ENCODE peak calls at places on chromosome 6, in eight cellular contexts. One of them, this sample, is unnamed.

GRCh38 chr6:15879372-15880261 is 216.8 kb upstream of the DTNBP1 start:
- DNase-seq in mesenchymal stem cell: peak; percentile 88
- DNase-seq in mesendoderm: no peak
- DNase-seq in upper lobe of left lung: peak; percentile 39
- DNase-seq in aorta: peak; percentile 82
- DNase-seq in GM23248: peak; percentile 86
- DNase-seq in H1: no peak
- DNase-seq in lung: peak; percentile 45
- DNase-seq in this sample: peak; percentile 52

GRCh38 chr6:13251242-13251641 is 77.1 kb downstream of the TBC1D7 start:
- DNase-seq in mesenchymal stem cell: no peak
- DNase-seq in mesendoderm: no peak
- DNase-seq in upper lobe of left lung: no peak
- DNase-seq in aorta: no peak
- DNase-seq in GM23248: no peak
- DNase-seq in H1: no peak
- DNase-seq in lung: no peak
- DNase-seq in this sample: no peak

GRCh38 chr6:23329091-23329490 is 759.7 kb downstream of the HDGFL1 start:
- DNase-seq in mesenchymal stem cell: no peak
- DNase-seq in mesendoderm: no peak
- DNase-seq in upper lobe of left lung: no peak
- DNase-seq in aorta: no peak
- DNase-seq in GM23248: no peak
- DNase-seq in H1: no peak
- DNase-seq in lung: no peak
- DNase-seq in this sample: no peak

GRCh38 chr6:89941847-89942497 is 47.7 kb downstream of the GJA10 start:
- DNase-seq in mesenchymal stem cell: no peak
- DNase-seq in mesendoderm: no peak
- DNase-seq in upper lobe of left lung: no peak
- DNase-seq in aorta: no peak
- DNase-seq in GM23248: no peak
- DNase-seq in H1: no peak
- DNase-seq in lung: no peak
- DNase-seq in this sample: no peak

GRCh38 chr6:77368660-77369313 is 94.5 kb downstream of the HTR1B start:
- DNase-seq in mesenchymal stem cell: peak; percentile 68
- DNase-seq in mesendoderm: peak; percentile 68
- DNase-seq in upper lobe of left lung: peak; percentile 45
- DNase-seq in aorta: peak; percentile 73
- DNase-seq in GM23248: peak; percentile 60
- DNase-seq in H1: peak; percentile 15
- DNase-seq in lung: peak; percentile 44
- DNase-seq in this sample: peak; percentile 45

GRCh38 chr6:30960907-30961673 is 20.3 kb downstream of the MUCL3 start:
- DNase-seq in mesenchymal stem cell: peak; percentile 9
- DNase-seq in mesendoderm: no peak
- DNase-seq in upper lobe of left lung: peak; percentile 73
- DNase-seq in aorta: no peak
- DNase-seq in GM23248: peak; percentile 67
- DNase-seq in H1: no peak
- DNase-seq in lung: peak; percentile 44
- DNase-seq in this sample: no peak

GRCh38 chr6:30839666-30840065 is 44.7 kb upstream of the DDR1 start:
- DNase-seq in mesenchymal stem cell: no peak
- DNase-seq in mesendoderm: no peak
- DNase-seq in upper lobe of left lung: no peak
- DNase-seq in aorta: no peak
- DNase-seq in GM23248: no peak
- DNase-seq in H1: no peak
- DNase-seq in lung: no peak
- DNase-seq in this sample: no peak

GRCh38 chr6:124962617-124963415 is 579 bp downstream of the RNF217 start:
- DNase-seq in mesenchymal stem cell: peak; percentile 64
- DNase-seq in mesendoderm: peak; percentile 75
- DNase-seq in upper lobe of left lung: peak; percentile 61
- DNase-seq in aorta: peak; percentile 84
- DNase-seq in GM23248: peak; percentile 65
- DNase-seq in H1: no peak
- DNase-seq in lung: peak; percentile 48
- DNase-seq in this sample: peak; percentile 37

GRCh38 chr6:169158182-169158573 is 95.5 kb downstream of the THBS2 start:
- DNase-seq in mesenchymal stem cell: no peak
- DNase-seq in mesendoderm: no peak
- DNase-seq in upper lobe of left lung: no peak
- DNase-seq in aorta: peak; percentile 90
- DNase-seq in GM23248: peak; percentile 55
- DNase-seq in H1: no peak
- DNase-seq in lung: peak; percentile 29
- DNase-seq in this sample: no peak

GRCh38 chr6:53888931-53889330 is 94.1 kb downstream of the LRRC1 start:
- DNase-seq in mesenchymal stem cell: peak; percentile 49
- DNase-seq in mesendoderm: no peak
- DNase-seq in upper lobe of left lung: no peak
- DNase-seq in aorta: no peak
- DNase-seq in GM23248: peak; percentile 51
- DNase-seq in H1: no peak
- DNase-seq in lung: no peak
- DNase-seq in this sample: no peak

GRCh38 chr6:107416179-107416578 is 43.2 kb downstream of the PDSS2 start:
- DNase-seq in mesenchymal stem cell: no peak
- DNase-seq in mesendoderm: no peak
- DNase-seq in upper lobe of left lung: no peak
- DNase-seq in aorta: no peak
- DNase-seq in GM23248: no peak
- DNase-seq in H1: no peak
- DNase-seq in lung: no peak
- DNase-seq in this sample: no peak

GRCh38 chr6:56802570-56802969 is 152.3 kb upstream of the BEND6 start:
- DNase-seq in mesenchymal stem cell: peak; percentile 80
- DNase-seq in mesendoderm: no peak
- DNase-seq in upper lobe of left lung: no peak
- DNase-seq in aorta: no peak
- DNase-seq in GM23248: peak; percentile 46
- DNase-seq in H1: no peak
- DNase-seq in lung: no peak
- DNase-seq in this sample: no peak

GRCh38 chr6:36615018-36615761 is 21.0 kb downstream of the SRSF3 start:
- DNase-seq in mesenchymal stem cell: peak; percentile 80
- DNase-seq in mesendoderm: peak; percentile 74
- DNase-seq in upper lobe of left lung: peak; percentile 49
- DNase-seq in aorta: no peak
- DNase-seq in GM23248: peak; percentile 84
- DNase-seq in H1: no peak
- DNase-seq in lung: no peak
- DNase-seq in this sample: peak; percentile 54

GRCh38 chr6:150345786-150346185 is 23.0 kb upstream of the IYD start:
- DNase-seq in mesenchymal stem cell: no peak
- DNase-seq in mesendoderm: no peak
- DNase-seq in upper lobe of left lung: no peak
- DNase-seq in aorta: no peak
- DNase-seq in GM23248: peak; percentile 67
- DNase-seq in H1: no peak
- DNase-seq in lung: no peak
- DNase-seq in this sample: no peak

GRCh38 chr6:126123226-126123625 is 136.9 kb downstream of the TRMT11 start:
- DNase-seq in mesenchymal stem cell: peak; percentile 60
- DNase-seq in mesendoderm: peak; percentile 93
- DNase-seq in upper lobe of left lung: no peak
- DNase-seq in aorta: no peak
- DNase-seq in GM23248: no peak
- DNase-seq in H1: no peak
- DNase-seq in lung: no peak
- DNase-seq in this sample: no peak

GRCh38 chr6:33689148-33689494 is 22.4 kb downstream of the UQCC2 start:
- DNase-seq in mesenchymal stem cell: no peak
- DNase-seq in mesendoderm: no peak
- DNase-seq in upper lobe of left lung: no peak
- DNase-seq in aorta: no peak
- DNase-seq in GM23248: no peak
- DNase-seq in H1: no peak
- DNase-seq in lung: no peak
- DNase-seq in this sample: no peak

GRCh38 chr6:28922841-28923317 is 906 bp downstream of the TRIM27 start:
- DNase-seq in mesenchymal stem cell: peak; percentile 59
- DNase-seq in mesendoderm: peak; percentile 50
- DNase-seq in upper lobe of left lung: peak; percentile 48
- DNase-seq in aorta: no peak
- DNase-seq in GM23248: peak; percentile 70
- DNase-seq in H1: no peak
- DNase-seq in lung: peak; percentile 58
- DNase-seq in this sample: peak; percentile 47

GRCh38 chr6:56573142-56573541 is 69.5 kb downstream of the DST start:
- DNase-seq in mesenchymal stem cell: no peak
- DNase-seq in mesendoderm: no peak
- DNase-seq in upper lobe of left lung: no peak
- DNase-seq in aorta: no peak
- DNase-seq in GM23248: no peak
- DNase-seq in H1: no peak
- DNase-seq in lung: no peak
- DNase-seq in this sample: no peak

DNA sequence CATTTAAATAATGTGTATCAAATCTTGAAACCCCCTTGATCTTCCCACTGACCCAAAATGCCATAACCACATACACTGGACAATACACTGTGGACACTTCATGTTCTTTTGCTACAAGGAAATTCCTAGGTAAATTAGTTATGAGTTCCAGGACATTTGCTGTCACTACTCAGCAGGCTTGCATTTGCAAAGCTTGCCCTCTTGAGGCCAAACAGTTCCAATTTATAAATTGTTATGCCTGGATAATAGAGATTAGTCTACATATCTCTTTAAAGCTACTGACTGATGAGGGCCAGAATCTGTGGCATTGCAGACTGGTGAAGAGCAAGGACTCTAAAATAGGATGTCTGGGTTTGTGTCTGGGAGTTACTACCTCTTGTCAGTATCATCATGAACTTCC is 17.4 kb upstream of the RAB32 start:
- DNase-seq in mesenchymal stem cell: peak; percentile 5
- DNase-seq in mesendoderm: peak; percentile 10
- DNase-seq in upper lobe of left lung: no peak
- DNase-seq in aorta: no peak
- DNase-seq in GM23248: peak; percentile 44
- DNase-seq in H1: no peak
- DNase-seq in lung: no peak
- DNase-seq in this sample: no peak
- H3K4me1 ChIP-seq in mesenchymal stem cell: no peaks in the 10 kb centered on the region
- H3K4me1 ChIP-seq in mesendoderm: no peaks in the 10 kb centered on the region
- H3K4me1 ChIP-seq in upper lobe of left lung: no peaks in the 10 kb centered on the region
- H3K4me1 ChIP-seq in aorta: no peaks in the 10 kb centered on the region
- H3K4me1 ChIP-seq in GM23248: no peaks in the 10 kb centered on the region
- H3K4me1 ChIP-seq in H1: no peaks in the 10 kb centered on the region
- H3K4me1 ChIP-seq in lung: no peaks in the 10 kb centered on the region
- H3K4me1 ChIP-seq in this sample: no peaks in the 10 kb centered on the region

GRCh38 chr6:43083041-43083669 is 7.0 kb downstream of the PTK7 start:
- DNase-seq in mesenchymal stem cell: no peak
- DNase-seq in mesendoderm: peak; percentile 53
- DNase-seq in upper lobe of left lung: no peak
- DNase-seq in aorta: peak; percentile 64
- DNase-seq in GM23248: no peak
- DNase-seq in H1: no peak
- DNase-seq in lung: no peak
- DNase-seq in this sample: no peak
- H3K4me1 ChIP-seq in mesenchymal stem cell: peaks cover 31% of the 10 kb centered on the region
- H3K4me1 ChIP-seq in mesendoderm: peaks cover 7% of the 10 kb centered on the region
- H3K4me1 ChIP-seq in upper lobe of left lung: peaks cover 12% of the 10 kb centered on the region
- H3K4me1 ChIP-seq in aorta: no peaks in the 10 kb centered on the region
- H3K4me1 ChIP-seq in GM23248: peaks cover 8% of the 10 kb centered on the region
- H3K4me1 ChIP-seq in H1: peaks cover 14% of the 10 kb centered on the region
- H3K4me1 ChIP-seq in lung: no peaks in the 10 kb centered on the region
- H3K4me1 ChIP-seq in this sample: no peaks in the 10 kb centered on the region

DNA sequence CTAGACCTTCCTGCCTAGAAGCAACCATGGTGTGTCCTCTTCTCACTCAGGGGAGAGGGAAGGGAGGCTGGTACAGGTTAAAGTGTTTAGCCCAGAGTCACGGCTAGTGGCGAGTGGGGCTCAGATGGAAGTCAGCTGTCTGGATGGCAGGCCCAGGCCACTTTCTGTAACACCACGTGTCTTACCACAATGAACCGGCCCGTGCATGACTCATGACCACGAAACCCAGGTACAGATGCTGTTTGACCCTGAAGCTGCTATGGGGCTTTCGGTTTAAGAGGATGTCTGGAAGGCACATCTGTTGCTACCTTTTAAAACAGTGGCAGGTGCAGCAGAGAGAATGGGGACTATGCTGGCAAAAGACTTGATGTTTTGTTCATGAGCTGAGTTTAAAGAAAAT is 36.5 kb upstream of the MPC1 start:
- DNase-seq in mesenchymal stem cell: peak; percentile 61
- DNase-seq in mesendoderm: no peak
- DNase-seq in upper lobe of left lung: no peak
- DNase-seq in aorta: no peak
- DNase-seq in GM23248: no peak
- DNase-seq in H1: no peak
- DNase-seq in lung: no peak
- DNase-seq in this sample: no peak
- H3K4me1 ChIP-seq in mesenchymal stem cell: peaks cover 12% of the 10 kb centered on the region
- H3K4me1 ChIP-seq in mesendoderm: no peaks in the 10 kb centered on the region
- H3K4me1 ChIP-seq in upper lobe of left lung: no peaks in the 10 kb centered on the region
- H3K4me1 ChIP-seq in aorta: no peaks in the 10 kb centered on the region
- H3K4me1 ChIP-seq in GM23248: no peaks in the 10 kb centered on the region
- H3K4me1 ChIP-seq in H1: no peaks in the 10 kb centered on the region
- H3K4me1 ChIP-seq in lung: no peaks in the 10 kb centered on the region
- H3K4me1 ChIP-seq in this sample: no peaks in the 10 kb centered on the region

DNA sequence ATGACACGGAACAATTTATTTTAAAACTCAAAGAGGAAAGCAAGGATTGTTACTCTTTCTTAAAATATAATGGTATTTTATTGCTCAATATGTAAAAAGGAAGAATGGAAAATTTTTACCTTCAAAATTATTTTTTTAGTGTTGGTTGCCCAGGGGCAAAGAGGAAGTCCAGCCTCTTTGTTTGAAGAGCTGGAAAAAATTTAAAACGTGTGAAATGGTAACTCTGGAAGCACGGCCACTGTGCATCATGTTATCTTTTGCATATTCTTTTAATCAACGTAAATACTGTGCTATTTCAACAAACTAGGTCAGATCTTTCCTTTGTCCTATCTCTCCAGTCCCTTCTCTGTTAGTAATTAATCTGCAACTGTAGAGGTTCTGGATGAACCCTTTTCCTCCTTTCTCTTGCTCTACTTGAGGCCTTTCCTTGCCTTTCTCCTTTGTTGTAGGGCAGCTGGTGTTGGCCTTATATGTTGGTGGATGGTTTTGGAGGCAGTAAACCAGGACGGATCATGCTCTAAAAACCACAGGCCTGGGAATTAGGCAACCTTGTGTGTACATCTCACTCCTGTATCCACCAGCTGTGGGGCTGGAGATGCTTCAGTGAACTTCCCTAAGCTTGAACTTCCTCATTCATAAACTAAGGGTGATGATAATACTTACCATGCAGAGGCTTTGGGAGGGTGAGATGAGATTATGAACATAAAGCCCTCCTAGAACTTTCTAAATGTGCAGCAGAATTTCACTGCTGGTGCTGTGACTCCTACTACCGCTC is 143.3 kb downstream of the PRL start:
- DNase-seq in mesenchymal stem cell: peak; percentile 30
- DNase-seq in mesendoderm: no peak
- DNase-seq in upper lobe of left lung: no peak
- DNase-seq in aorta: no peak
- DNase-seq in GM23248: no peak
- DNase-seq in H1: no peak
- DNase-seq in lung: no peak
- DNase-seq in this sample: peak; percentile 17
- H3K4me1 ChIP-seq in mesenchymal stem cell: peaks cover 3% of the 10 kb centered on the region
- H3K4me1 ChIP-seq in mesendoderm: peaks cover 3% of the 10 kb centered on the region
- H3K4me1 ChIP-seq in upper lobe of left lung: peaks cover 6% of the 10 kb centered on the region
- H3K4me1 ChIP-seq in aorta: no peaks in the 10 kb centered on the region
- H3K4me1 ChIP-seq in GM23248: peaks cover 4% of the 10 kb centered on the region
- H3K4me1 ChIP-seq in H1: peaks cover 6% of the 10 kb centered on the region
- H3K4me1 ChIP-seq in lung: peaks cover 9% of the 10 kb centered on the region
- H3K4me1 ChIP-seq in this sample: peaks cover 5% of the 10 kb centered on the region

This sample was measured in body of pancreas.